ENCODE peak calls at places on chromosome 22, in five cellular contexts. One of them, this sample, is unnamed. For H3K9me3, the result is how much of the 10 kb centered on the place peaks cover.

GRCh38 chr22:36532466-36532865 is 3.5 kb upstream of the EIF3D start:
- DNase-seq in right atrium auricular region: no peak
- DNase-seq in NT2/D1: no peak
- DNase-seq in ovary: no peak
- DNase-seq in tibial artery: no peak
- DNase-seq in this sample: no peak

GRCh38 chr22:36327922-36328551 is 59.7 kb downstream of the MYH9 start:
- DNase-seq in right atrium auricular region: peak
- DNase-seq in ovary: no peak
- DNase-seq in NT2/D1: no peak
- DNase-seq in tibial artery: peak
- DNase-seq in this sample: peak

GRCh38 chr22:38751422-38752346 is 4.1 kb downstream of the SUN2 start:
- DNase-seq in tibial artery: peak
- DNase-seq in NT2/D1: no peak
- DNase-seq in ovary: no peak
- DNase-seq in right atrium auricular region: no peak
- DNase-seq in this sample: no peak

GRCh38 chr22:41216984-41217383 is 11.9 kb downstream of the L3MBTL2 start:
- DNase-seq in NT2/D1: no peak
- DNase-seq in ovary: peak
- DNase-seq in right atrium auricular region: no peak
- DNase-seq in tibial artery: no peak
- DNase-seq in this sample: no peak

GRCh38 chr22:36580846-36581245 is 51.9 kb upstream of the EIF3D start:
- DNase-seq in tibial artery: no peak
- DNase-seq in NT2/D1: no peak
- DNase-seq in ovary: no peak
- DNase-seq in right atrium auricular region: no peak
- DNase-seq in this sample: no peak

GRCh38 chr22:25829808-25830777 is 88.1 kb downstream of the MYO18B start:
- DNase-seq in ovary: no peak
- DNase-seq in right atrium auricular region: no peak
- DNase-seq in NT2/D1: no peak
- DNase-seq in tibial artery: no peak
- DNase-seq in this sample: no peak

GRCh38 chr22:37310815-37311595 is 28.7 kb downstream of the CYTH4 start:
- DNase-seq in tibial artery: no peak
- DNase-seq in ovary: no peak
- DNase-seq in right atrium auricular region: peak
- DNase-seq in NT2/D1: no peak
- DNase-seq in this sample: no peak

GRCh38 chr22:27896251-27896650 is 22.8 kb downstream of the PITPNB start:
- DNase-seq in right atrium auricular region: no peak
- DNase-seq in NT2/D1: no peak
- DNase-seq in tibial artery: no peak
- DNase-seq in ovary: no peak
- DNase-seq in this sample: no peak

GRCh38 chr22:37753746-37754145 is 54.0 kb upstream of the GCAT start:
- DNase-seq in ovary: no peak
- DNase-seq in tibial artery: no peak
- DNase-seq in right atrium auricular region: no peak
- DNase-seq in NT2/D1: no peak
- DNase-seq in this sample: no peak

GRCh38 chr22:42673898-42674390 is 24.8 kb upstream of the CYB5R3 start:
- DNase-seq in tibial artery: no peak
- DNase-seq in ovary: no peak
- DNase-seq in right atrium auricular region: no peak
- DNase-seq in NT2/D1: no peak
- DNase-seq in this sample: no peak

GRCh38 chr22:47472636-47473035 is 710.2 kb downstream of the TBC1D22A start:
- DNase-seq in tibial artery: no peak
- DNase-seq in ovary: no peak
- DNase-seq in NT2/D1: no peak
- DNase-seq in right atrium auricular region: no peak
- DNase-seq in this sample: no peak

GRCh38 chr22:47474895-47475294 is 712.4 kb downstream of the TBC1D22A start:
- DNase-seq in ovary: no peak
- DNase-seq in tibial artery: no peak
- DNase-seq in right atrium auricular region: no peak
- DNase-seq in NT2/D1: no peak
- DNase-seq in this sample: no peak

GRCh38 chr22:47476226-47476625 is 713.8 kb downstream of the TBC1D22A start:
- DNase-seq in ovary: no peak
- DNase-seq in right atrium auricular region: no peak
- DNase-seq in tibial artery: no peak
- DNase-seq in NT2/D1: no peak
- DNase-seq in this sample: no peak

DNA sequence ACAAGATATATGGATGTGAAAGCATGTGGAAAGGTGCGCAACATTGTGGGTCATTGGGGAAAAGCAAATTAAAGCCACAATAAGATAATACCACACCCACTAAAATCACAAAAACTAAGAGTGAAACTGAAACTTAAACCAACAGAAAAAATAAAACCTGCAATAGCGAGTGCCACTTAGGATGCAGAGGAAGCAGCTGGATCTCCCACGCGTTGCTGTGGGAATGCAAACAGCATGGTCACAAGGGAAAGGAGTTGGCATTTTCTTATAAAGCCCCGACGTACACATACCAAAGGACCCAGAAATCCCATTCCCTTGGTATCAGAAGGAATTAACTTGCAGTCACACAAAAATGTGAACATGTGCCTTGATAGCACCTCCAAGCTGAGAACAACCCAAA is 712.0 kb downstream of the TBC1D22A start:
- DNase-seq in tibial artery: no peak
- DNase-seq in right atrium auricular region: no peak
- DNase-seq in ovary: no peak
- DNase-seq in NT2/D1: no peak
- DNase-seq in this sample: no peak
- H3K9me3 ChIP-seq in tibial artery: under half
- H3K9me3 ChIP-seq in right atrium auricular region: under half
- H3K9me3 ChIP-seq in ovary: under half
- H3K9me3 ChIP-seq in NT2/D1: under half
- H3K9me3 ChIP-seq in this sample: under half

GRCh38 chr22:49660794-49661781 is 166.6 kb downstream of the BRD1 start:
- DNase-seq in NT2/D1: no peak
- DNase-seq in tibial artery: no peak
- DNase-seq in right atrium auricular region: no peak
- DNase-seq in ovary: no peak
- DNase-seq in this sample: no peak
- H3K9me3 ChIP-seq in NT2/D1: under half
- H3K9me3 ChIP-seq in tibial artery: under half
- H3K9me3 ChIP-seq in right atrium auricular region: under half
- H3K9me3 ChIP-seq in ovary: under half
- H3K9me3 ChIP-seq in this sample: under half

GRCh38 chr22:22487059-22487458 is 21.5 kb downstream of the ZNF280B start:
- DNase-seq in NT2/D1: no peak
- DNase-seq in right atrium auricular region: no peak
- DNase-seq in ovary: no peak
- DNase-seq in tibial artery: no peak
- DNase-seq in this sample: no peak
- H3K9me3 ChIP-seq in NT2/D1: under half
- H3K9me3 ChIP-seq in right atrium auricular region: under half
- H3K9me3 ChIP-seq in ovary: under half
- H3K9me3 ChIP-seq in tibial artery: under half
- H3K9me3 ChIP-seq in this sample: under half

GRCh38 chr22:47630741-47631534 is 868.5 kb downstream of the TBC1D22A start:
- DNase-seq in tibial artery: no peak
- DNase-seq in ovary: no peak
- DNase-seq in NT2/D1: no peak
- DNase-seq in right atrium auricular region: peak
- DNase-seq in this sample: no peak
- H3K9me3 ChIP-seq in tibial artery: under half
- H3K9me3 ChIP-seq in ovary: under half
- H3K9me3 ChIP-seq in NT2/D1: under half
- H3K9me3 ChIP-seq in right atrium auricular region: under half
- H3K9me3 ChIP-seq in this sample: under half

GRCh38 chr22:45286854-45287551 is 2.3 kb downstream of the UPK3A start:
- DNase-seq in tibial artery: no peak
- DNase-seq in ovary: no peak
- DNase-seq in NT2/D1: no peak
- DNase-seq in right atrium auricular region: no peak
- DNase-seq in this sample: no peak
- H3K9me3 ChIP-seq in tibial artery: under half
- H3K9me3 ChIP-seq in ovary: under half
- H3K9me3 ChIP-seq in NT2/D1: under half
- H3K9me3 ChIP-seq in right atrium auricular region: under half
- H3K9me3 ChIP-seq in this sample: under half

DNA sequence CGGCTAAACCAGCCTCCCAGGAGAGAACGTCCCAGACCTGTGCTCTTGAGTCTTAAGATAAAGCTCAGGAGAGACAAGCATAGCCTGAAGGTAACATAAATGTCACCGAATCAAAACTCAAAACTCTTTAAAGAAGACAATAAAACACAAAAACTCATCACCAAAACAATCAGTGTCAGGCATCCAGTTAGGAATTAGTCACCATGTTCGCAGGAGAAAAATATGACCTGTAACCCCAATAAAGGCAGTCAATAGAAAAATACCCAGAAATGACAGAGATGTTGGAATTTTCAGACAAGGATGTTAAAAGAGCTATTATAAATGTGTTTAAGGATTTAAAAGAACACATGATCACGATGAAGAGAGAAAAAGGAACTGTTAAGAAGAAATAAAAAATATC is 352.4 kb downstream of the BRD1 start:
- DNase-seq in tibial artery: no peak
- DNase-seq in right atrium auricular region: no peak
- DNase-seq in NT2/D1: no peak
- DNase-seq in ovary: no peak
- DNase-seq in this sample: no peak
- H3K9me3 ChIP-seq in tibial artery: under half
- H3K9me3 ChIP-seq in right atrium auricular region: under half
- H3K9me3 ChIP-seq in NT2/D1: under half
- H3K9me3 ChIP-seq in ovary: under half
- H3K9me3 ChIP-seq in this sample: under half

GRCh38 chr22:48088226-48088625 is 1325.8 kb downstream of the TBC1D22A start:
- DNase-seq in ovary: no peak
- DNase-seq in NT2/D1: no peak
- DNase-seq in tibial artery: no peak
- DNase-seq in right atrium auricular region: no peak
- DNase-seq in this sample: no peak

GRCh38 chr22:48084041-48084748 is 1321.7 kb downstream of the TBC1D22A start:
- DNase-seq in tibial artery: no peak
- DNase-seq in right atrium auricular region: no peak
- DNase-seq in NT2/D1: peak
- DNase-seq in ovary: no peak
- DNase-seq in this sample: no peak

GRCh38 chr22:48083502-48083901 is 1321.1 kb downstream of the TBC1D22A start:
- DNase-seq in right atrium auricular region: no peak
- DNase-seq in ovary: no peak
- DNase-seq in tibial artery: no peak
- DNase-seq in NT2/D1: no peak
- DNase-seq in this sample: no peak

GRCh38 chr22:48084749-48085090 is 1322.3 kb downstream of the TBC1D22A start:
- DNase-seq in ovary: no peak
- DNase-seq in right atrium auricular region: no peak
- DNase-seq in NT2/D1: no peak
- DNase-seq in tibial artery: no peak
- DNase-seq in this sample: no peak

DNA sequence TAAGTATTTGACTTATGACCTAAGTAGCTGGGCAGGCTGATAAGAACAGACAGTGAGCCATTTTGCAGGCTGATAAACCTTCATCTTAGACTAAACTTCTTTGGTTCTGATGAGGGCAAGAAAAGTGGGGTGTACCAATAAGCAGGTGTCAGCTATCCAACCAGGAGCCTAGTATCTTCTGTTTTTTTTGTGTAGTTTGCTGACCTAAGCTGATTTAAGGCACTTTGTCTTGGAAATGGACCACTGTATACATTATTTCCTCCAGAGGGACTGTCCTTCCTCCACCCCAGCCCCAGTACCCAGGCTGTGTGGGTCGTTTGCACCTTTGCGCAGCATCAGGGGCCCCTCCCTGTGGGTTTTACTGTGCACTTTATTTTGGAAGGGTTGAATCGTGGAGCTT is 1323.8 kb downstream of the TBC1D22A start:
- DNase-seq in right atrium auricular region: no peak
- DNase-seq in ovary: no peak
- DNase-seq in tibial artery: no peak
- DNase-seq in NT2/D1: no peak
- DNase-seq in this sample: no peak
- H3K9me3 ChIP-seq in right atrium auricular region: under half
- H3K9me3 ChIP-seq in ovary: under half
- H3K9me3 ChIP-seq in tibial artery: under half
- H3K9me3 ChIP-seq in NT2/D1: under half
- H3K9me3 ChIP-seq in this sample: under half